ENCODE peak calls at places on chromosomes 1 and 21, in four cellular contexts. J is GM12878, N is HepG2, Z is NT2/D1. O is an unnamed sample.

GRCh38 chr1:30850607-30851006 is 58.0 kb downstream of the SDC3 start:
- DNase-seq in J (no peak), Z (no peak), N (no peak), O (no peak)

GRCh38 chr1:8415526-8416278 is 97.8 kb downstream of the SLC45A1 start:
- DNase-seq in J (no peak), N (no peak), Z (no peak), O (no peak)

GRCh38 chr21:42760361-42760970 is 107.0 kb downstream of the PDE9A start:
- DNase-seq in J (no peak), N (no peak), Z (no peak), O (no peak)

GRCh38 chr1:190478193-190479007 is 736 bp upstream of the BRINP3 start:
- DNase-seq in N (no peak), Z (peak; percentile 54), J (no peak), O (peak; percentile 49)

GRCh38 chr1:169103443-169103842 is 3.0 kb upstream of the ATP1B1 start:
- DNase-seq in Z (no peak), N (no peak), J (no peak), O (no peak)

GRCh38 chr1:178020968-178021640 is 51.2 kb upstream of the SEC16B start:
- DNase-seq in N (no peak), Z (no peak), J (no peak), O (no peak)

GRCh38 chr1:13407811-13408210 is 2.4 kb upstream of the PRAMEF20 start:
- DNase-seq in J (no peak), N (no peak), Z (no peak), O (no peak)

GRCh38 chr1:244319283-244320132 is 132.2 kb downstream of the ADSS2 start:
- DNase-seq in N (no peak), Z (no peak), J (peak; percentile 84), O (no peak)

GRCh38 chr1:204842892-204843291 is 27.8 kb upstream of the NFASC start:
- DNase-seq in Z (no peak), J (no peak), N (no peak), O (no peak)

GRCh38 chr1:97042551-97042950 is 321.0 kb downstream of the PTBP2 start:
- DNase-seq in N (no peak), Z (no peak), J (no peak), O (no peak)

GRCh38 chr1:225608014-225608796 is 44.7 kb downstream of the ENAH start:
- DNase-seq in Z (no peak), J (no peak), N (no peak), O (no peak)

GRCh38 chr1:95040032-95040525 is 32.7 kb downstream of the ALG14 start:
- DNase-seq in J (no peak), Z (no peak), N (no peak), O (no peak)

GRCh38 chr1:165056914-165057313 is 299.6 kb downstream of the LMX1A start:
- DNase-seq in J (no peak), Z (no peak), N (no peak), O (peak; percentile 25)

GRCh38 chr1:36248250-36248894 is 24.1 kb downstream of the THRAP3 start:
- DNase-seq in J (no peak), Z (no peak), N (peak; percentile 95), O (no peak)

GRCh38 chr1:46616277-46617107 is at the start of gene MOB3C:
- DNase-seq in N (no peak), Z (no peak), J (peak; percentile 15), O (peak; percentile 33)

GRCh38 chr1:67135354-67135753 is 584 bp upstream of the C1orf141 start:
- DNase-seq in J (no peak), N (no peak), Z (no peak), O (no peak)

GRCh38 chr1:26482921-26483320 is 10.7 kb downstream of the HMGN2 start:
- DNase-seq in J (no peak), N (no peak), Z (no peak), O (no peak)

GRCh38 chr21:38506606-38507331 is 8.5 kb upstream of the ERG start:
- DNase-seq in Z (no peak), J (no peak), N (no peak), O (no peak)

GRCh38 chr1:167171286-167171929 is 49.3 kb upstream of the POU2F1 start:
- DNase-seq in Z (no peak), J (no peak), N (no peak), O (no peak)

GRCh38 chr1:210293191-210293607 is 35.5 kb upstream of the HHAT start:
- DNase-seq in N (no peak), Z (no peak), J (no peak), O (no peak)

GRCh38 chr1:94544706-94545490 is 3.3 kb upstream of the F3 start:
- DNase-seq in J (no peak), Z (no peak), N (no peak), O (no peak)

GRCh38 chr1:165856606-165857005 is 29.2 kb downstream of the UCK2 start:
- DNase-seq in N (no peak), J (no peak), Z (no peak), O (no peak)

DNA sequence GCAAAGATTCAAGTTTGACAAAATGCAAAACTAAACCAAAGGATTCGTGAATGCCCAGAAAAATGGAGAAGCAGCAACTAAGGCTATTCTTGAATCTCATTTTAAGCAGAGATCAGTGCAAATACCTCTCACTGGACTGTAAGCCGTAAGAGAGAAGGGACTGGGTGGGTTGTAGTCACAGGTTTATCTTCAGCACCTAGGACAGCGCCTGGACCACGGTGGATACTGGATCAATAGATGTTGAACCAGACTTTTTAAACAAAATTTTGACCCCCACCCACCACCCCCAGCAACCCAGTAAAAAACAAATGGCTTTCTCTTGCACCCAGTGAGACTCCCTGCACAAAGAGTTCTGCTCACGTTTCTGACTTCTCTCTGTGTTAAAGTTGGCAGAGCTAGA is 347.1 kb downstream of the AJAP1 start:
- DNase-seq in J (no peak), Z (no peak), N (no peak), O (no peak)
- TF ChIP-seq SUZ12 in J (no peak), Z (no peak), N (no peak), O (no peak)

GRCh38 chr1:6504887-6505286 is 13.4 kb upstream of the PLEKHG5 start:
- DNase-seq in Z (no peak), J (no peak), N (no peak), O (no peak)

GRCh38 chr1:6500446-6501406 is 9.3 kb upstream of the PLEKHG5 start:
- DNase-seq in Z (no peak), N (no peak), J (no peak), O (no peak)

GRCh38 chr1:6501414-6501813 is 9.9 kb upstream of the PLEKHG5 start:
- DNase-seq in N (no peak), J (no peak), Z (no peak), O (no peak)

GRCh38 chr1:6503884-6504602 is 12.6 kb upstream of the PLEKHG5 start:
- DNase-seq in J (no peak), Z (no peak), N (no peak), O (no peak)

DNA sequence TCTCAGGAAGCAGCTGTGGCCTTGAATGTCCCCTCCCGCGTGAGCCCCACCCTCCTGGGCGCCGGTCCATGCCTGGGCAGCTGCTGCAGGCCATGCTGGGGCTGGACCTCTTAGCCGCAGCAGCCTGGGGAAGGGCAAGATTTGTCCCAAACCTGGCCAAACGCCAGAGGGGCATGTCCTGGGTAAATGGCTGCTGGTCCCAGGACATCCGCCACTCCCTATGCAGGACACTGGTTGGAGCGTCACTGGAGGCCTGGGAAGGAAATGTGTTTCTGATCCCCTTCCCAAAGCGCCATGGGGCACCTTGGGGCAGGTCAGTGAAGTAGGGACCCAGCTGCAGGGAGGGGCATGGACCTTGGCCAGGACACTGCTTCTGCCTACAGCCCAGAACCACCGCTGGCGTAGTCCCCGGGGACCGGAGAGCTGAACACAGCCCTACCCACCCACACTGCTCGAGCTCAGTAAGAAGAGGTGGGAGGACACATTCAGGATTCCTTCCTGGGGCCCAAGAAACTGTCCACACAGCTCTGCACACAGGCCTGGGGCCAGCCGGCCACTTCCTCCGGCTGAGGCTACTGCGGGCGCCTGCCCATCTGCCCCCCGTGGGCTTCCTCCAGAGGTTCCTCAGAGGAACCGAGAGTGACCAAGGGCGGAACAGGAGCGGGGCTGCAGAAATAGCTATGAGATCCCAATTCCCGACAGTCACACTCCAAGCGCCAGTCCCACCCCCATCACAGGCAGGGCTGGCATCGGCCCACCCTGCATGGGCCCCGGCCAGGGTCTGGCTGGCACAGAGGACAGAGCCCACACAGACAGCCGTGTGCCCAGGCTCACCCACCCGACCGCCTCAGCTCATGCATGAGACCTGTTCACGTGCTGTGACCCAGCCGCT is 10.8 kb upstream of the PLEKHG5 start:
- DNase-seq in Z (no peak), J (no peak), N (no peak), O (no peak)
- TF ChIP-seq SUZ12 in Z (no peak), J (no peak), N (no peak), O (no peak)

GRCh38 chr1:227781314-227781930 is 34.1 kb upstream of the PRSS38 start:
- DNase-seq in Z (no peak), J (no peak), N (no peak), O (no peak)

GRCh38 chr1:227785094-227785811 is 30.2 kb upstream of the PRSS38 start:
- DNase-seq in N (no peak), Z (no peak), J (no peak), O (no peak)

GRCh38 chr1:227780101-227781044 is 35.1 kb upstream of the PRSS38 start:
- DNase-seq in J (no peak), Z (no peak), N (no peak), O (no peak)

GRCh38 chr1:227779651-227780050 is 35.8 kb upstream of the PRSS38 start:
- DNase-seq in J (no peak), Z (no peak), N (no peak), O (no peak)

DNA sequence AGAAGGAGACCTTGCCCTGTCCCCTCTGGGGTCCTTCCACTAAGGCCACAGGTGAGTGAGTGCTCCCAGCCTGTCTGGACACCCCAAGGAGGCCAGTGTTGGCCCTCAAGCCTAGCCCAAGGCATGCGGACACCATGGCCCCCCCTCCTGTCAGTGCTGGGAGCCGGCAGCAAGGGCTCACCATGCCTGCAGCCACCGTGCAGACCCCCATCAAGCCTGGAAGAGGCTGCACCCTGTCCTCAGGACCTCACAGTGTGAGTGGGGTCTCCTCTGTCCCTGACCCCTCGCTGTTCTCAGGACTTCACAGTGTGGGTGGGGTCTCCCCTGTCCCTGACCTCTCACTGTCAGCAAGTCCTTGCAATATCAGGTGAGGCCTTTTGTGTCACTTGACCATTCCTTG is 33.2 kb upstream of the PRSS38 start:
- DNase-seq in Z (no peak), J (no peak), N (no peak), O (no peak)
- TF ChIP-seq SUZ12 in Z (no peak), J (no peak), N (no peak), O (no peak)

GRCh38 chr1:186094170-186094569 is 280.9 kb downstream of the TPR start:
- DNase-seq in J (no peak), N (no peak), Z (no peak), O (no peak)
- TF ChIP-seq SUZ12 in J (no peak), N (no peak), Z (no peak), O (no peak)

DNA sequence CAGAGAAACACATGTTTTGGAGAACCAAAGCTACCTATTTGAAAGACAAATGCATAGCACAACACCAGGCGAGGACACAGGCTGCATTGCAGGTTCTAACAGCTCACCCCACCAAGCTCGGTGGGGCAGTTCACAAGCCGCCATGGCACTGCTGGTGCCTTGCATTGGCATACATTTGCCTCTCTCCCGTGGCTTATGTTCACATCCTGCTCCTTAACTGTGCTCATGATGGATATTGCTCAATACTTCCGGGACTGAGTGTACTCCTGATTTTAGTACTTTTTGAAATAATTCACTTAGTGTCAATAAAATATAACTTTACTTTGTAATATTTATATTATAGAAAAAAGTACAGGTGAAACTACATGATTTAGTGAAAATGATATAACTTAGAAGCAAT is 1187.4 kb upstream of the NCAM2 start:
- DNase-seq in J (no peak), N (no peak), Z (no peak), O (no peak)
- TF ChIP-seq SUZ12 in J (no peak), N (no peak), Z (no peak), O (no peak)